ENCODE peak calls at places on chromosomes 7 and 10, in six cellular contexts. One of them, this sample, is unnamed.

GRCh38 chr7:66626236-66626957 is 2.3 kb upstream of the KCTD7 start:
- DNase-seq in activated CD4-positive, alpha-beta T cell treated with anti-CD3 and anti-CD28 coated beads, Interleukin-2, amount 10 ng/mL, durations not matched to agents 7 days and 5 days: no peak
- DNase-seq in left ventricle myocardium inferior: no peak
- DNase-seq in stimulated activated CD8-positive, alpha-beta memory T cell treated with anti-CD3 and anti-CD28 coated beads, Interleukin-15, amount 100 ng/mL, for 24 hours: no peak
- DNase-seq in endothelial cell of umbilical vein: no peak
- DNase-seq in HT1080: peak
- DNase-seq in this sample: no peak

GRCh38 chr7:129998446-129998845 is 45.7 kb upstream of the UBE2H start:
- DNase-seq in activated CD4-positive, alpha-beta T cell treated with anti-CD3 and anti-CD28 coated beads, Interleukin-2, amount 10 ng/mL, durations not matched to agents 7 days and 5 days: no peak
- DNase-seq in left ventricle myocardium inferior: no peak
- DNase-seq in stimulated activated CD8-positive, alpha-beta memory T cell treated with anti-CD3 and anti-CD28 coated beads, Interleukin-15, amount 100 ng/mL, for 24 hours: no peak
- DNase-seq in endothelial cell of umbilical vein: no peak
- DNase-seq in HT1080: no peak
- DNase-seq in this sample: no peak

GRCh38 chr10:2978111-2978510 is 89.2 kb upstream of the PFKP start:
- DNase-seq in activated CD4-positive, alpha-beta T cell treated with anti-CD3 and anti-CD28 coated beads, Interleukin-2, amount 10 ng/mL, durations not matched to agents 7 days and 5 days: peak
- DNase-seq in left ventricle myocardium inferior: no peak
- DNase-seq in stimulated activated CD8-positive, alpha-beta memory T cell treated with anti-CD3 and anti-CD28 coated beads, Interleukin-15, amount 100 ng/mL, for 24 hours: no peak
- DNase-seq in endothelial cell of umbilical vein: peak
- DNase-seq in HT1080: peak
- DNase-seq in this sample: no peak

GRCh38 chr7:78203042-78203720 is 404.6 kb downstream of the PHTF2 start:
- DNase-seq in activated CD4-positive, alpha-beta T cell treated with anti-CD3 and anti-CD28 coated beads, Interleukin-2, amount 10 ng/mL, durations not matched to agents 7 days and 5 days: no peak
- DNase-seq in left ventricle myocardium inferior: no peak
- DNase-seq in stimulated activated CD8-positive, alpha-beta memory T cell treated with anti-CD3 and anti-CD28 coated beads, Interleukin-15, amount 100 ng/mL, for 24 hours: no peak
- DNase-seq in endothelial cell of umbilical vein: no peak
- DNase-seq in HT1080: no peak
- DNase-seq in this sample: no peak

GRCh38 chr10:114246679-114247305 is 7.7 kb downstream of the VWA2 start:
- DNase-seq in activated CD4-positive, alpha-beta T cell treated with anti-CD3 and anti-CD28 coated beads, Interleukin-2, amount 10 ng/mL, durations not matched to agents 7 days and 5 days: no peak
- DNase-seq in left ventricle myocardium inferior: no peak
- DNase-seq in stimulated activated CD8-positive, alpha-beta memory T cell treated with anti-CD3 and anti-CD28 coated beads, Interleukin-15, amount 100 ng/mL, for 24 hours: no peak
- DNase-seq in endothelial cell of umbilical vein: no peak
- DNase-seq in HT1080: peak
- DNase-seq in this sample: no peak

GRCh38 chr10:102342958-102343357 is 52.5 kb upstream of the NFKB2 start:
- DNase-seq in activated CD4-positive, alpha-beta T cell treated with anti-CD3 and anti-CD28 coated beads, Interleukin-2, amount 10 ng/mL, durations not matched to agents 7 days and 5 days: no peak
- DNase-seq in left ventricle myocardium inferior: no peak
- DNase-seq in stimulated activated CD8-positive, alpha-beta memory T cell treated with anti-CD3 and anti-CD28 coated beads, Interleukin-15, amount 100 ng/mL, for 24 hours: no peak
- DNase-seq in endothelial cell of umbilical vein: peak
- DNase-seq in HT1080: peak
- DNase-seq in this sample: no peak

GRCh38 chr7:85673881-85674280 is 487.0 kb upstream of the SEMA3D start:
- DNase-seq in activated CD4-positive, alpha-beta T cell treated with anti-CD3 and anti-CD28 coated beads, Interleukin-2, amount 10 ng/mL, durations not matched to agents 7 days and 5 days: no peak
- DNase-seq in left ventricle myocardium inferior: no peak
- DNase-seq in stimulated activated CD8-positive, alpha-beta memory T cell treated with anti-CD3 and anti-CD28 coated beads, Interleukin-15, amount 100 ng/mL, for 24 hours: no peak
- DNase-seq in endothelial cell of umbilical vein: no peak
- DNase-seq in HT1080: no peak
- DNase-seq in this sample: no peak

GRCh38 chr10:124696446-124697392 is 47.5 kb downstream of the FAM53B start:
- DNase-seq in activated CD4-positive, alpha-beta T cell treated with anti-CD3 and anti-CD28 coated beads, Interleukin-2, amount 10 ng/mL, durations not matched to agents 7 days and 5 days: peak
- DNase-seq in left ventricle myocardium inferior: no peak
- DNase-seq in stimulated activated CD8-positive, alpha-beta memory T cell treated with anti-CD3 and anti-CD28 coated beads, Interleukin-15, amount 100 ng/mL, for 24 hours: no peak
- DNase-seq in endothelial cell of umbilical vein: no peak
- DNase-seq in HT1080: no peak
- DNase-seq in this sample: no peak

GRCh38 chr10:122293156-122293978 is 22.3 kb downstream of the BTBD16 start:
- DNase-seq in activated CD4-positive, alpha-beta T cell treated with anti-CD3 and anti-CD28 coated beads, Interleukin-2, amount 10 ng/mL, durations not matched to agents 7 days and 5 days: no peak
- DNase-seq in left ventricle myocardium inferior: no peak
- DNase-seq in stimulated activated CD8-positive, alpha-beta memory T cell treated with anti-CD3 and anti-CD28 coated beads, Interleukin-15, amount 100 ng/mL, for 24 hours: no peak
- DNase-seq in endothelial cell of umbilical vein: no peak
- DNase-seq in HT1080: no peak
- DNase-seq in this sample: no peak

GRCh38 chr10:59586407-59586891 is 123.2 kb downstream of the SLC16A9 start:
- DNase-seq in activated CD4-positive, alpha-beta T cell treated with anti-CD3 and anti-CD28 coated beads, Interleukin-2, amount 10 ng/mL, durations not matched to agents 7 days and 5 days: no peak
- DNase-seq in left ventricle myocardium inferior: no peak
- DNase-seq in stimulated activated CD8-positive, alpha-beta memory T cell treated with anti-CD3 and anti-CD28 coated beads, Interleukin-15, amount 100 ng/mL, for 24 hours: no peak
- DNase-seq in endothelial cell of umbilical vein: no peak
- DNase-seq in HT1080: no peak
- DNase-seq in this sample: no peak

GRCh38 chr7:100509213-100509612 is 25.5 kb downstream of the NYAP1 start:
- DNase-seq in activated CD4-positive, alpha-beta T cell treated with anti-CD3 and anti-CD28 coated beads, Interleukin-2, amount 10 ng/mL, durations not matched to agents 7 days and 5 days: no peak
- DNase-seq in left ventricle myocardium inferior: no peak
- DNase-seq in stimulated activated CD8-positive, alpha-beta memory T cell treated with anti-CD3 and anti-CD28 coated beads, Interleukin-15, amount 100 ng/mL, for 24 hours: no peak
- DNase-seq in endothelial cell of umbilical vein: no peak
- DNase-seq in HT1080: peak
- DNase-seq in this sample: no peak

GRCh38 chr7:74725840-74726239 is 48.0 kb upstream of the NCF1 start:
- DNase-seq in activated CD4-positive, alpha-beta T cell treated with anti-CD3 and anti-CD28 coated beads, Interleukin-2, amount 10 ng/mL, durations not matched to agents 7 days and 5 days: no peak
- DNase-seq in left ventricle myocardium inferior: no peak
- DNase-seq in stimulated activated CD8-positive, alpha-beta memory T cell treated with anti-CD3 and anti-CD28 coated beads, Interleukin-15, amount 100 ng/mL, for 24 hours: no peak
- DNase-seq in endothelial cell of umbilical vein: no peak
- DNase-seq in HT1080: no peak
- DNase-seq in this sample: no peak

GRCh38 chr7:150978136-150978789 is at the start of gene KCNH2:
- DNase-seq in activated CD4-positive, alpha-beta T cell treated with anti-CD3 and anti-CD28 coated beads, Interleukin-2, amount 10 ng/mL, durations not matched to agents 7 days and 5 days: peak
- DNase-seq in left ventricle myocardium inferior: peak
- DNase-seq in stimulated activated CD8-positive, alpha-beta memory T cell treated with anti-CD3 and anti-CD28 coated beads, Interleukin-15, amount 100 ng/mL, for 24 hours: no peak
- DNase-seq in endothelial cell of umbilical vein: no peak
- DNase-seq in HT1080: no peak
- DNase-seq in this sample: no peak

GRCh38 chr10:103889121-103889720 is 28.8 kb downstream of the STN1 start:
- DNase-seq in activated CD4-positive, alpha-beta T cell treated with anti-CD3 and anti-CD28 coated beads, Interleukin-2, amount 10 ng/mL, durations not matched to agents 7 days and 5 days: no peak
- DNase-seq in left ventricle myocardium inferior: no peak
- DNase-seq in stimulated activated CD8-positive, alpha-beta memory T cell treated with anti-CD3 and anti-CD28 coated beads, Interleukin-15, amount 100 ng/mL, for 24 hours: no peak
- DNase-seq in endothelial cell of umbilical vein: no peak
- DNase-seq in HT1080: no peak
- DNase-seq in this sample: no peak

GRCh38 chr10:93894516-93895378 is 969 bp downstream of the SLC35G1 start:
- DNase-seq in activated CD4-positive, alpha-beta T cell treated with anti-CD3 and anti-CD28 coated beads, Interleukin-2, amount 10 ng/mL, durations not matched to agents 7 days and 5 days: no peak
- DNase-seq in left ventricle myocardium inferior: no peak
- DNase-seq in stimulated activated CD8-positive, alpha-beta memory T cell treated with anti-CD3 and anti-CD28 coated beads, Interleukin-15, amount 100 ng/mL, for 24 hours: no peak
- DNase-seq in endothelial cell of umbilical vein: peak
- DNase-seq in HT1080: peak
- DNase-seq in this sample: no peak

GRCh38 chr7:38428040-38428439 is 154.6 kb upstream of the TARP start:
- DNase-seq in activated CD4-positive, alpha-beta T cell treated with anti-CD3 and anti-CD28 coated beads, Interleukin-2, amount 10 ng/mL, durations not matched to agents 7 days and 5 days: no peak
- DNase-seq in left ventricle myocardium inferior: no peak
- DNase-seq in stimulated activated CD8-positive, alpha-beta memory T cell treated with anti-CD3 and anti-CD28 coated beads, Interleukin-15, amount 100 ng/mL, for 24 hours: no peak
- DNase-seq in endothelial cell of umbilical vein: no peak
- DNase-seq in HT1080: no peak
- DNase-seq in this sample: no peak

GRCh38 chr10:100782845-100783244 is 37.5 kb downstream of the PAX2 start:
- DNase-seq in activated CD4-positive, alpha-beta T cell treated with anti-CD3 and anti-CD28 coated beads, Interleukin-2, amount 10 ng/mL, durations not matched to agents 7 days and 5 days: no peak
- DNase-seq in left ventricle myocardium inferior: no peak
- DNase-seq in stimulated activated CD8-positive, alpha-beta memory T cell treated with anti-CD3 and anti-CD28 coated beads, Interleukin-15, amount 100 ng/mL, for 24 hours: no peak
- DNase-seq in endothelial cell of umbilical vein: no peak
- DNase-seq in HT1080: no peak
- DNase-seq in this sample: no peak

GRCh38 chr7:155066417-155066950 is 3.6 kb upstream of the HTR5A start:
- DNase-seq in activated CD4-positive, alpha-beta T cell treated with anti-CD3 and anti-CD28 coated beads, Interleukin-2, amount 10 ng/mL, durations not matched to agents 7 days and 5 days: no peak
- DNase-seq in left ventricle myocardium inferior: no peak
- DNase-seq in stimulated activated CD8-positive, alpha-beta memory T cell treated with anti-CD3 and anti-CD28 coated beads, Interleukin-15, amount 100 ng/mL, for 24 hours: no peak
- DNase-seq in endothelial cell of umbilical vein: peak
- DNase-seq in HT1080: peak
- DNase-seq in this sample: no peak

GRCh38 chr7:44348300-44348699 is 22.9 kb upstream of the CAMK2B start:
- DNase-seq in activated CD4-positive, alpha-beta T cell treated with anti-CD3 and anti-CD28 coated beads, Interleukin-2, amount 10 ng/mL, durations not matched to agents 7 days and 5 days: peak
- DNase-seq in left ventricle myocardium inferior: no peak
- DNase-seq in stimulated activated CD8-positive, alpha-beta memory T cell treated with anti-CD3 and anti-CD28 coated beads, Interleukin-15, amount 100 ng/mL, for 24 hours: no peak
- DNase-seq in endothelial cell of umbilical vein: peak
- DNase-seq in HT1080: peak
- DNase-seq in this sample: no peak

GRCh38 chr10:100744136-100744979 is 1.0 kb upstream of the PAX2 start:
- DNase-seq in activated CD4-positive, alpha-beta T cell treated with anti-CD3 and anti-CD28 coated beads, Interleukin-2, amount 10 ng/mL, durations not matched to agents 7 days and 5 days: no peak
- DNase-seq in left ventricle myocardium inferior: no peak
- DNase-seq in stimulated activated CD8-positive, alpha-beta memory T cell treated with anti-CD3 and anti-CD28 coated beads, Interleukin-15, amount 100 ng/mL, for 24 hours: no peak
- DNase-seq in endothelial cell of umbilical vein: no peak
- DNase-seq in HT1080: no peak
- DNase-seq in this sample: no peak

GRCh38 chr7:22008011-22008410 is 62.3 kb upstream of the CDCA7L start:
- DNase-seq in activated CD4-positive, alpha-beta T cell treated with anti-CD3 and anti-CD28 coated beads, Interleukin-2, amount 10 ng/mL, durations not matched to agents 7 days and 5 days: no peak
- DNase-seq in left ventricle myocardium inferior: no peak
- DNase-seq in stimulated activated CD8-positive, alpha-beta memory T cell treated with anti-CD3 and anti-CD28 coated beads, Interleukin-15, amount 100 ng/mL, for 24 hours: no peak
- DNase-seq in endothelial cell of umbilical vein: no peak
- DNase-seq in HT1080: no peak
- DNase-seq in this sample: no peak

GRCh38 chr10:96292971-96293909 is 11.0 kb upstream of the DNTT start:
- DNase-seq in activated CD4-positive, alpha-beta T cell treated with anti-CD3 and anti-CD28 coated beads, Interleukin-2, amount 10 ng/mL, durations not matched to agents 7 days and 5 days: no peak
- DNase-seq in left ventricle myocardium inferior: no peak
- DNase-seq in stimulated activated CD8-positive, alpha-beta memory T cell treated with anti-CD3 and anti-CD28 coated beads, Interleukin-15, amount 100 ng/mL, for 24 hours: no peak
- DNase-seq in endothelial cell of umbilical vein: peak
- DNase-seq in HT1080: no peak
- DNase-seq in this sample: peak

GRCh38 chr10:103278862-103279298 is 1.9 kb downstream of the INA start:
- DNase-seq in activated CD4-positive, alpha-beta T cell treated with anti-CD3 and anti-CD28 coated beads, Interleukin-2, amount 10 ng/mL, durations not matched to agents 7 days and 5 days: peak
- DNase-seq in left ventricle myocardium inferior: peak
- DNase-seq in stimulated activated CD8-positive, alpha-beta memory T cell treated with anti-CD3 and anti-CD28 coated beads, Interleukin-15, amount 100 ng/mL, for 24 hours: peak
- DNase-seq in endothelial cell of umbilical vein: peak
- DNase-seq in HT1080: no peak
- DNase-seq in this sample: no peak

GRCh38 chr7:127717502-127718125 is 65.6 kb downstream of the SND1 start:
- DNase-seq in activated CD4-positive, alpha-beta T cell treated with anti-CD3 and anti-CD28 coated beads, Interleukin-2, amount 10 ng/mL, durations not matched to agents 7 days and 5 days: no peak
- DNase-seq in left ventricle myocardium inferior: no peak
- DNase-seq in stimulated activated CD8-positive, alpha-beta memory T cell treated with anti-CD3 and anti-CD28 coated beads, Interleukin-15, amount 100 ng/mL, for 24 hours: no peak
- DNase-seq in endothelial cell of umbilical vein: no peak
- DNase-seq in HT1080: peak
- DNase-seq in this sample: no peak

This sample was measured in GDM1.